ENCODE peak calls at places on chromosomes 6 and 20, in five cellular contexts. V, A, W, O and J are unnamed samples.

GRCh38 chr6:18122128-18123093 is at the start of gene NHLRC1:
- DNase-seq in O (peak; percentile 60), W (peak; percentile 93), V (peak; percentile 80), A (peak; percentile 91), J (peak; percentile 60)

GRCh38 chr6:158653577-158654354 is 3.9 kb downstream of the SYTL3 start:
- DNase-seq in W (peak; percentile 51), V (no peak), A (peak; percentile 47), O (no peak), J (no peak)

GRCh38 chr6:73694711-73695411 is 1.1 kb upstream of the CD109 start:
- DNase-seq in V (no peak), A (no peak), O (peak; percentile 8), W (no peak), J (no peak)

GRCh38 chr20:63363981-63364536 is 2.9 kb upstream of the CHRNA4 start:
- DNase-seq in O (no peak), V (no peak), A (no peak), W (no peak), J (no peak)

GRCh38 chr6:34234667-34235604 is 1.7 kb upstream of the HMGA1 start:
- DNase-seq in W (no peak), V (peak; percentile 35), A (peak; percentile 58), O (no peak), J (no peak)

GRCh38 chr20:61664741-61665320 is 400.9 kb downstream of the TAF4 start:
- DNase-seq in A (no peak), W (peak; percentile 34), V (peak; percentile 39), O (no peak), J (no peak)

GRCh38 chr6:13486679-13487121 is 700 bp downstream of the GFOD1 start:
- DNase-seq in A (peak; percentile 58), O (peak; percentile 50), W (peak; percentile 78), V (peak; percentile 34), J (peak; percentile 8)

GRCh38 chr20:58699246-58700107 is 6.9 kb downstream of the NPEPL1 start:
- DNase-seq in O (no peak), V (no peak), A (no peak), W (no peak), J (no peak)

GRCh38 chr6:151534576-151534975 is 40.8 kb downstream of the CCDC170 start:
- DNase-seq in V (no peak), A (no peak), W (no peak), O (no peak), J (no peak)

GRCh38 chr6:168058691-168059551 is 20.1 kb downstream of the FRMD1 start:
- DNase-seq in O (no peak), A (no peak), V (no peak), W (no peak), J (no peak)